ENCODE peak calls at places on chromosome 11, in seven cellular contexts. N is esophagus muscularis mucosa, G is K562, U is stomach, L is prostate gland, O is transverse colon, T is endothelial cell of umbilical vein. R is an unnamed sample.

GRCh38 chr11:64757549-64758329 is 2.0 kb downstream of the PYGM start:
- DNase-seq in N (no peak), G (no peak), U (no peak), L (no peak), O (no peak), T (no peak), R (no peak)

GRCh38 chr11:86288776-86289507 is 13.1 kb upstream of the HIKESHI start:
- DNase-seq in N (no peak), G (peak), U (no peak), L (no peak), O (no peak), T (no peak), R (no peak)

GRCh38 chr11:2220173-2220771 is 48.7 kb upstream of the TH start:
- DNase-seq in N (peak), G (no peak), U (no peak), L (no peak), O (no peak), T (no peak), R (no peak)

GRCh38 chr11:46615756-46616155 is 1.3 kb downstream of the HARBI1 start:
- DNase-seq in N (no peak), G (no peak), U (no peak), L (no peak), O (no peak), T (no peak), R (no peak)

GRCh38 chr11:2221591-2221990 is 48.8 kb downstream of the ASCL2 start:
- DNase-seq in N (peak), G (no peak), U (no peak), L (no peak), O (no peak), T (no peak), R (no peak)

GRCh38 chr11:92843455-92843854 is 126.0 kb upstream of the MTNR1B start:
- DNase-seq in N (no peak), G (no peak), U (no peak), L (peak), O (no peak), T (no peak), R (no peak)

GRCh38 chr11:12134239-12134590 is 23.8 kb downstream of the MICAL2 start:
- DNase-seq in N (no peak), G (no peak), U (no peak), L (no peak), O (peak), T (no peak), R (no peak)

GRCh38 chr11:34682822-34683221 is 61.9 kb downstream of the EHF start:
- DNase-seq in N (no peak), G (no peak), U (no peak), L (no peak), O (no peak), T (no peak), R (no peak)

GRCh38 chr11:110859998-110860397 is 147.8 kb upstream of the ARHGAP20 start:
- DNase-seq in N (no peak), G (no peak), U (no peak), L (no peak), O (peak), T (no peak), R (no peak)

GRCh38 chr11:15194671-15195415 is 80.1 kb downstream of the INSC start:
- DNase-seq in N (peak), G (no peak), U (no peak), L (no peak), O (no peak), T (no peak), R (no peak)

GRCh38 chr11:13335319-13335718 is 57.7 kb downstream of the BMAL1 start:
- DNase-seq in N (no peak), G (peak), U (peak), L (peak), O (peak), T (peak), R (no peak)

GRCh38 chr11:44905131-44905866 is 45.4 kb downstream of the TP53I11 start:
- DNase-seq in N (no peak), G (no peak), U (no peak), L (no peak), O (no peak), T (no peak), R (no peak)

GRCh38 chr11:40445391-40445790 is 1014.1 kb downstream of the LRRC4C start:
- DNase-seq in N (no peak), G (no peak), U (no peak), L (no peak), O (no peak), T (no peak), R (no peak)

GRCh38 chr11:10518891-10519290 is 22.1 kb downstream of the RNF141 start:
- DNase-seq in N (no peak), G (no peak), U (no peak), L (no peak), O (no peak), T (no peak), R (no peak)

GRCh38 chr11:128515086-128515485 is 72.3 kb downstream of the ETS1 start:
- DNase-seq in N (no peak), G (no peak), U (no peak), L (no peak), O (no peak), T (no peak), R (no peak)

GRCh38 chr11:134460881-134461280 is 48.8 kb upstream of the B3GAT1 start:
- DNase-seq in N (no peak), G (no peak), U (no peak), L (no peak), O (no peak), T (no peak), R (no peak)

GRCh38 chr11:1872267-1872985 is 19.3 kb downstream of the PRR33 start:
- DNase-seq in N (no peak), G (no peak), U (no peak), L (no peak), O (no peak), T (no peak), R (no peak)

GRCh38 chr11:78210000-78210608 is 21.4 kb downstream of the USP35 start:
- DNase-seq in N (no peak), G (no peak), U (no peak), L (no peak), O (no peak), T (no peak), R (no peak)

GRCh38 chr11:7278314-7278917 is 26.7 kb downstream of the SYT9 start:
- DNase-seq in N (no peak), G (peak), U (no peak), L (no peak), O (no peak), T (peak), R (no peak)

GRCh38 chr11:2136209-2136951 is 2.8 kb downstream of the IGF2 start:
- DNase-seq in N (no peak), G (no peak), U (no peak), L (no peak), O (no peak), T (no peak), R (no peak)

GRCh38 chr11:43920598-43921419 is 21.6 kb upstream of the C11orf96 start:
- DNase-seq in N (peak), G (peak), U (peak), L (no peak), O (peak), T (peak), R (no peak)

GRCh38 chr11:65718964-65719492 is 1.6 kb downstream of the RNASEH2C start:
- DNase-seq in N (no peak), G (peak), U (peak), L (no peak), O (no peak), T (no peak), R (no peak)

GRCh38 chr11:79087238-79087956 is 353.4 kb downstream of the TENM4 start:
- DNase-seq in N (no peak), G (no peak), U (no peak), L (peak), O (no peak), T (peak), R (no peak)

GRCh38 chr11:20363149-20363499 is 390 bp upstream of the HTATIP2 start:
- DNase-seq in N (no peak), G (no peak), U (no peak), L (no peak), O (no peak), T (no peak), R (no peak)

GRCh38 chr11:20364412-20364792 is 888 bp downstream of the HTATIP2 start:
- DNase-seq in N (no peak), G (peak), U (no peak), L (no peak), O (peak), T (no peak), R (no peak)

GRCh38 chr11:20362481-20362880 is 1.0 kb upstream of the HTATIP2 start:
- DNase-seq in N (no peak), G (no peak), U (no peak), L (no peak), O (no peak), T (peak), R (no peak)

GRCh38 chr11:20360650-20361049 is 2.9 kb upstream of the HTATIP2 start:
- DNase-seq in N (no peak), G (no peak), U (peak), L (no peak), O (peak), T (no peak), R (no peak)

DNA sequence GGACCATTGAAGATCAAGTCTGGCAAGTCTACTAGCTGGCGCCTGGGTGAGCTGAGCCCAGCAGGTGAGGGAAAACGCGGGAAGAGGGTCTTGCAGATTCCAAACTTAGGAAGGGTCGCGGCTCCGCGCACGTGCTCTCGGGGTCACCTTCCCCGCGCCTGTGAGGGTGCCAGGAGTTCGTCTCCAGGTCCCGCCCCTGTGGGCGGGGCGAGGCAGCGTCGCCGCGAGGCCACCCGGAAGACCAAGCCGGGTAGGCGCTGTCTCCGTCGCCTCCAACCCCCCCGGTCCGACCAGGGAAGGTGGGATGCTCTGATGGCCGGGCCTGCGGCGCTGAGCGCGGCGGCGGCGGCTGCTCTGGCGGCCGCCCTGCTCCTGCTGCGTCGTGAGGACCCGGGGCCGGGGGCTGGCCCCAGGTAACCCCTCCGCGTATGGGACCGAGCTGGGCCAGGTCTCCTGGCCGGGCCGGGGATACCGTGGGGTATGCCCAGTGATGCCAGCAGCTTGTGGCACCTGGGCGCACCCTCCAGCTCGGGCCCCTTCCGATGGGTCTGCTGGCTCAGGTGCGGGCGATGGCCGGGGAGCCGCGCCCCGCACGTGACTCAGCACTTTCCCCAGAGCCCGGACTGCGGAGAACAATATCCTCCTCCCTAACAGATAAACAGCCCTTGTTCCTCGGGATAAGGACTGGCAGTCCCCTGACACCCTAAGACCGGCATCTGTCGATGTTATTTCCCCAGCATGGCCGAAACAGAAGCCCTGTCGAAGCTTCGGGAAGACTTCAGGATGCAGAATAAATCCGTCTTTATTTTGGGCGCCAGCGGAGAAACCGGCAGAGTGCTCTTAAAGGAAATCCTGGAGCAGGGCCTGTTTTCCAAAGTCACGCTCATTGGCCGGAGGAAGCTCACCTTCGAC is at the start of gene HTATIP2:
- DNase-seq in N (no peak), G (peak), U (peak), L (peak), O (peak), T (peak), R (peak)
- TF ChIP-seq POLR2A in N (peak), G (peak), U (no peak), L (peak), O (peak), T (peak), R (peak)

GRCh38 chr11:69080361-69080973 is 31.7 kb downstream of the TPCN2 start:
- DNase-seq in N (no peak), G (no peak), U (no peak), L (no peak), O (no peak), T (no peak), R (no peak)
- TF ChIP-seq POLR2AphosphoS5 in N (no peak), G (no peak), U (no peak), L (no peak), O (no peak), T (no peak), R (no peak)

DNA sequence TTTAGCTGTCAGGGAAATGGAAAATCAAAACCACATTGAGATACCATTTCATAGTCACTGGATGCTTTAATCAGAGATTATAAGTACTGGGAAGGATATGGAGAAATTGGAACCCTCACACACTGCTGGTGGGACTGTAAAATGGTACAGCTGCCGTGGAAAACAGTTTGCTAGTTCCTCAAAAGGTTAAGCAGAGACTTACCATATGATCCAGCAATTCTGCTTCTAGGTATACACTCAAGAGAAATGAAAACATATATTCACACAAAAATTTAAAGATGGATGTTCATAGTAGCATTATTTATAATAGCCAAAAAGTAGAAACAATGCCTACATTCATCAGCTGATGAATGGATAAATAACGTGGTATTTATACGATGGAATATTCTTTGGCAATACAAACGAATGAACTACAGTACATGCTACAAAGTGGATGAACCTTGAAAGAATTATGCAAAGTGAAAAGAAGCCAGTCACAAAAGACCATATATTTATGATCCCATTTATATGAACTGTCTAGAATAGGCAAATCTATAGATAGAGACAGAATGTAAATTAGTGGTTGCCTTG is 23.0 kb downstream of the RNF121 start:
- DNase-seq in N (no peak), G (no peak), U (no peak), L (no peak), O (no peak), T (no peak), R (no peak)
- TF ChIP-seq POLR2A in N (no peak), G (no peak), U (no peak), L (no peak), O (no peak), T (no peak), R (no peak)

GRCh38 chr11:133399855-133400625 is 132.3 kb downstream of the OPCML start:
- DNase-seq in N (peak), G (no peak), U (no peak), L (no peak), O (no peak), T (no peak), R (no peak)
- TF ChIP-seq POLR2AphosphoS5 in N (no peak), G (no peak), U (no peak), L (no peak), O (no peak), T (no peak), R (no peak)

R was measured in GM12892.